ENCODE peak calls at places on chromosomes 7 and 10, in four cellular contexts. O, D, Y and C are unnamed samples. For H3K9me3 and H3K4me1, the result is how much of the 10 kb centered on the place peaks cover.

GRCh38 chr7:124183649-124184048 is 150.8 kb upstream of the TMEM229A start:
- DNase-seq in O (no peak), D (no peak), Y (no peak), C (no peak)

GRCh38 chr7:151199196-151199874 is 11.0 kb downstream of the H2BK1 start:
- DNase-seq in O (no peak), D (no peak), Y (no peak), C (peak)

GRCh38 chr10:91124016-91124415 is 96.4 kb upstream of the PCGF5 start:
- DNase-seq in O (no peak), D (no peak), Y (no peak), C (no peak)

GRCh38 chr10:79054203-79055099 is 14.3 kb upstream of the ZMIZ1 start:
- DNase-seq in O (peak), D (peak), Y (no peak), C (no peak)

GRCh38 chr7:134365341-134366054 is 48.8 kb upstream of the SLC35B4 start:
- DNase-seq in O (peak), D (no peak), Y (peak), C (no peak)

GRCh38 chr10:7090529-7090928 is 320.3 kb downstream of the SFMBT2 start:
- DNase-seq in O (no peak), D (no peak), Y (peak), C (no peak)

GRCh38 chr10:67242531-67242930 is 316.7 kb downstream of the LRRTM3 start:
- DNase-seq in O (no peak), D (no peak), Y (no peak), C (no peak)

GRCh38 chr10:34835908-34836558 is 20.9 kb upstream of the PARD3 start:
- DNase-seq in O (no peak), D (no peak), Y (no peak), C (no peak)

GRCh38 chr10:114758331-114758730 is 63.2 kb upstream of the FHIP2A start:
- DNase-seq in O (no peak), D (no peak), Y (peak), C (no peak)

GRCh38 chr10:71424496-71425194 is 27.9 kb downstream of the CDH23 start:
- DNase-seq in O (no peak), D (no peak), Y (no peak), C (no peak)

GRCh38 chr10:123087348-123087747 is 48.4 kb upstream of the HMX3 start:
- DNase-seq in O (no peak), D (no peak), Y (no peak), C (no peak)

GRCh38 chr7:48052748-48053147 is 17.4 kb downstream of the C7orf57 start:
- DNase-seq in O (peak), D (no peak), Y (peak), C (no peak)

GRCh38 chr10:112754001-112754411 is 196.0 kb upstream of the TCF7L2 start:
- DNase-seq in O (no peak), D (no peak), Y (peak), C (no peak)

GRCh38 chr10:19658622-19659233 is 157.5 kb upstream of the PLXDC2 start:
- DNase-seq in O (no peak), D (no peak), Y (no peak), C (no peak)

GRCh38 chr7:41323811-41324210 is 379.1 kb downstream of the INHBA start:
- DNase-seq in O (no peak), D (no peak), Y (no peak), C (no peak)

GRCh38 chr7:150941983-150942590 is 36.0 kb downstream of the KCNH2 start:
- DNase-seq in O (peak), D (peak), Y (no peak), C (peak)

GRCh38 chr7:111045469-111045868 is 45.5 kb upstream of the LRRN3 start:
- DNase-seq in O (no peak), D (peak), Y (peak), C (no peak)

GRCh38 chr10:92241158-92241500 is 49.7 kb downstream of the CPEB3 start:
- DNase-seq in O (peak), D (no peak), Y (peak), C (peak)

GRCh38 chr7:144027070-144027469 is 21.7 kb upstream of the OR2A5 start:
- DNase-seq in O (peak), D (no peak), Y (peak), C (no peak)

GRCh38 chr7:121562274-121562673 is 166.2 kb upstream of the FAM3C start:
- DNase-seq in O (no peak), D (no peak), Y (peak), C (no peak)

GRCh38 chr10:71150811-71151210 is 61.6 kb upstream of the UNC5B start:
- DNase-seq in O (no peak), D (no peak), Y (no peak), C (no peak)

GRCh38 chr10:78212786-78213175 is 179.1 kb downstream of the RPS24 start:
- DNase-seq in O (no peak), D (no peak), Y (no peak), C (no peak)

DNA sequence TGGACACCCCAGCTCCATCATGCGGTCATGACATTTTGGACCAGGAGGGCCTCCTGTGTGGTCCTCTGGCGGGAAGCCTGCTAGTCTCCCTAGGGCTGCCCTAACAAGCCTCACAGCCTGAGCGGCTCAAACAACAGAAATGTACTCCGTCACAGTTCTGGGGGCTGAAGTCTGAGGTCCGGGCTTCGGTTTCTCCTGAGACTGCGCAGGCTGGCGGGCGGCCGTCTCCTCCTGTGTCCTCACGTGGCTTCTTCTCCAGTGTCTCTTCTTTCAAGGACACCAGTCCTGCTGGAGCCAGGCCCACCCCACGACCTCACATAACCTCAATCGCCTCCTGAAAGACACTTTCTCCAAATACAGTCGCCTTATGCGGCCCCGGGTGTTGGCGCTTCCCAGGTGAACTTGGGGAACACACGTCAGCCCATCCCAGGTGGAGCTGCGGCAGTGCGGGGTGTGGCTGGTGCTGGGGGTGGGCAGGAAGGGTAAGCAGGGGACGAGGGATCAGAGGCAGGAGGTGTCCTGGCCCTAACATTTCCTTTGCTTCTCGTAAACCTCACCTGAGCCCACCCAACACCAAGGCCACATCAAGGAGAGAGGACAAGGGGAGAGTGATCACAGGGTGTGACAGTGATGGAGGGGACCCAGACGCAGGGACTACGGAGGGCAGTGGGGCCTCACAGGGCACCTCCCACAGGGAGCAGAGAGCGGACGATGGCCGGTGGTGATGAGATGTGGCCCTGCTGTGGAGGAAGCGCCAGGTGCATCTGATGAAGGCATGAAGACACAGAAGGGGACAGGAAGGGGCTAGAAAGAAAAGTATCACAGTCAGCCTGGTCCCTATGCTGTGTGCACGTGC is 580.6 kb downstream of the PTPRN2 start:
- DNase-seq in O (no peak), D (no peak), Y (no peak), C (no peak)
- H3K9me3 ChIP-seq in O (under half), D (under half), Y (under half), C (under half)

DNA sequence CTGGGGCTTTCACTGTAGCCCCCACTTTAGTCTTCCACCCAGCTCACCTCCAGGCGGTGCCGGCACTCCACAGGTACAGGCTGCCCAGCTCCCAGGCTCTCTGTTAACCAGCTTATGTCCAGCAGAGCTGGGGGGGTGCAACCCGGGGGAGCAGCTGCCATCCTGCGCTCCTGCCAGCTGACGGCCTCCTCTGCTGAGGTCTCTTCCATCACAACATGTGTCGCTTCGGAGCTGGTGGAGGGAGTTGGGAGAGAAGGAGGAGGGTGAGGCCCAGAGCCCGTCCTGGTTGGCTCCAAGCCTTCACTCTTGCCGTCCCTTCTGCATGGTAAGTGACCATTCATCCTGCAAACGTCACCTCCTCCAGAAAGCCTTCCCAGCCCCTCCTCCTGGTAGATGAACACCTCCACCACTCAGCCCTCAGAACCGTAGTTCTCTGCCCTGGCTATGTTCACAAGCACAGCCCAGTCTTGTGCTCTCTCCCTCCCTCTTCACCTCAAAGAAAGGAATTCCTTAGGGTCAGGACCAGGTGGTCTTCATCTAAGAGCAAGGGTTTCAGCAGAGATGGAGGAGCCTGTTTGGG is 1.6 kb downstream of the POLM start:
- DNase-seq in O (no peak), D (peak), Y (no peak), C (no peak)
- H3K4me3 ChIP-seq in O (no peak), D (peak), Y (no peak), C (peak)

GRCh38 chr10:17214486-17214885 is 13.0 kb upstream of the TRDMT1 start:
- DNase-seq in O (no peak), D (no peak), Y (no peak), C (no peak)
- H3K4me1 ChIP-seq in O (under half), D (under half), Y (under half), C (under half)

GRCh38 chr10:37937864-37938263 is 38.6 kb downstream of the ZNF25 start:
- DNase-seq in O (no peak), D (no peak), Y (no peak), C (no peak)
- H3K9me3 ChIP-seq in O (under half), D (under half), Y (under half), C (under half)

GRCh38 chr7:86889501-86889900 is 170.0 kb downstream of the ELAPOR2 start:
- DNase-seq in O (no peak), D (no peak), Y (no peak), C (no peak)
- H3K4me3 ChIP-seq in O (no peak), D (no peak), Y (no peak), C (no peak)